ENCODE peak calls at places on chromosomes 4 and X, in six cellular contexts. One of them, this sample, is unnamed.

GRCh38 chr4:6905501-6905900 is 4.1 kb upstream of the TBC1D14 start:
- DNase-seq in NCI-H146: no peak
- DNase-seq in cardiac muscle cell: no peak
- DNase-seq in AG04450: no peak
- DNase-seq in SK-MEL-5: no peak
- DNase-seq in effector memory CD8-positive, alpha-beta T cell: no peak
- DNase-seq in this sample: no peak

GRCh38 chr4:40152642-40153041 is 44.2 kb upstream of the RHOH start:
- DNase-seq in NCI-H146: no peak
- DNase-seq in cardiac muscle cell: no peak
- DNase-seq in AG04450: no peak
- DNase-seq in SK-MEL-5: no peak
- DNase-seq in effector memory CD8-positive, alpha-beta T cell: no peak
- DNase-seq in this sample: no peak

GRCh38 chr4:148056879-148057278 is 325.0 kb downstream of the ARHGAP10 start:
- DNase-seq in NCI-H146: no peak
- DNase-seq in cardiac muscle cell: peak
- DNase-seq in AG04450: no peak
- DNase-seq in SK-MEL-5: peak
- DNase-seq in effector memory CD8-positive, alpha-beta T cell: peak
- DNase-seq in this sample: peak

GRCh38 chr4:158850371-158850770 is 81.5 kb downstream of the FNIP2 start:
- DNase-seq in NCI-H146: no peak
- DNase-seq in cardiac muscle cell: no peak
- DNase-seq in AG04450: no peak
- DNase-seq in SK-MEL-5: no peak
- DNase-seq in effector memory CD8-positive, alpha-beta T cell: no peak
- DNase-seq in this sample: no peak

GRCh38 chr4:26151615-26152014 is 169.2 kb upstream of the RBPJ start:
- DNase-seq in NCI-H146: no peak
- DNase-seq in cardiac muscle cell: peak
- DNase-seq in AG04450: no peak
- DNase-seq in SK-MEL-5: no peak
- DNase-seq in effector memory CD8-positive, alpha-beta T cell: no peak
- DNase-seq in this sample: no peak

GRCh38 chr4:74073358-74073757 is 25.6 kb downstream of the CXCL2 start:
- DNase-seq in NCI-H146: no peak
- DNase-seq in cardiac muscle cell: no peak
- DNase-seq in AG04450: no peak
- DNase-seq in SK-MEL-5: no peak
- DNase-seq in effector memory CD8-positive, alpha-beta T cell: no peak
- DNase-seq in this sample: no peak

GRCh38 chr4:54581807-54582206 is 76.0 kb upstream of the KIT start:
- DNase-seq in NCI-H146: peak
- DNase-seq in cardiac muscle cell: no peak
- DNase-seq in AG04450: no peak
- DNase-seq in SK-MEL-5: no peak
- DNase-seq in effector memory CD8-positive, alpha-beta T cell: no peak
- DNase-seq in this sample: no peak

GRCh38 chr4:40587826-40588225 is 41.8 kb downstream of the RBM47 start:
- DNase-seq in NCI-H146: no peak
- DNase-seq in cardiac muscle cell: peak
- DNase-seq in AG04450: no peak
- DNase-seq in SK-MEL-5: no peak
- DNase-seq in effector memory CD8-positive, alpha-beta T cell: no peak
- DNase-seq in this sample: no peak

GRCh38 chrX:149762696-149763614 is 10.9 kb upstream of the HSFX1 start:
- DNase-seq in NCI-H146: no peak
- DNase-seq in cardiac muscle cell: no peak
- DNase-seq in AG04450: no peak
- DNase-seq in SK-MEL-5: no peak
- DNase-seq in effector memory CD8-positive, alpha-beta T cell: no peak
- DNase-seq in this sample: no peak

GRCh38 chr4:166735553-166735952 is 498.7 kb downstream of the SPOCK3 start:
- DNase-seq in NCI-H146: no peak
- DNase-seq in cardiac muscle cell: no peak
- DNase-seq in AG04450: no peak
- DNase-seq in SK-MEL-5: no peak
- DNase-seq in effector memory CD8-positive, alpha-beta T cell: no peak
- DNase-seq in this sample: no peak

GRCh38 chr4:16729361-16729760 is 169.1 kb downstream of the LDB2 start:
- DNase-seq in NCI-H146: no peak
- DNase-seq in cardiac muscle cell: no peak
- DNase-seq in AG04450: no peak
- DNase-seq in SK-MEL-5: no peak
- DNase-seq in effector memory CD8-positive, alpha-beta T cell: no peak
- DNase-seq in this sample: no peak

GRCh38 chr4:6204098-6204497 is 3.7 kb upstream of the JAKMIP1 start:
- DNase-seq in NCI-H146: no peak
- DNase-seq in cardiac muscle cell: no peak
- DNase-seq in AG04450: no peak
- DNase-seq in SK-MEL-5: no peak
- DNase-seq in effector memory CD8-positive, alpha-beta T cell: no peak
- DNase-seq in this sample: no peak

GRCh38 chr4:37430718-37431416 is 186.3 kb downstream of the NWD2 start:
- DNase-seq in NCI-H146: no peak
- DNase-seq in cardiac muscle cell: no peak
- DNase-seq in AG04450: no peak
- DNase-seq in SK-MEL-5: no peak
- DNase-seq in effector memory CD8-positive, alpha-beta T cell: no peak
- DNase-seq in this sample: no peak

GRCh38 chrX:12844319-12844718 is 22.6 kb upstream of the TLR7 start:
- DNase-seq in NCI-H146: no peak
- DNase-seq in cardiac muscle cell: no peak
- DNase-seq in AG04450: no peak
- DNase-seq in SK-MEL-5: no peak
- DNase-seq in effector memory CD8-positive, alpha-beta T cell: no peak
- DNase-seq in this sample: no peak

GRCh38 chr4:1194028-1194900 is 21.9 kb upstream of the SPON2 start:
- DNase-seq in NCI-H146: peak
- DNase-seq in cardiac muscle cell: peak
- DNase-seq in AG04450: no peak
- DNase-seq in SK-MEL-5: no peak
- DNase-seq in effector memory CD8-positive, alpha-beta T cell: no peak
- DNase-seq in this sample: no peak

GRCh38 chr4:74996996-74997395 is 64.1 kb downstream of the PARM1 start:
- DNase-seq in NCI-H146: no peak
- DNase-seq in cardiac muscle cell: no peak
- DNase-seq in AG04450: no peak
- DNase-seq in SK-MEL-5: no peak
- DNase-seq in effector memory CD8-positive, alpha-beta T cell: no peak
- DNase-seq in this sample: no peak

GRCh38 chrX:16628954-16629595 is 20.9 kb upstream of the S100G start:
- DNase-seq in NCI-H146: no peak
- DNase-seq in cardiac muscle cell: no peak
- DNase-seq in AG04450: no peak
- DNase-seq in SK-MEL-5: no peak
- DNase-seq in effector memory CD8-positive, alpha-beta T cell: no peak
- DNase-seq in this sample: no peak

GRCh38 chr4:127533028-127533700 is 99.6 kb upstream of the INTU start:
- DNase-seq in NCI-H146: no peak
- DNase-seq in cardiac muscle cell: peak
- DNase-seq in AG04450: no peak
- DNase-seq in SK-MEL-5: no peak
- DNase-seq in effector memory CD8-positive, alpha-beta T cell: no peak
- DNase-seq in this sample: no peak

GRCh38 chr4:67198757-67199156 is 346.5 kb downstream of the CENPC start:
- DNase-seq in NCI-H146: no peak
- DNase-seq in cardiac muscle cell: peak
- DNase-seq in AG04450: no peak
- DNase-seq in SK-MEL-5: peak
- DNase-seq in effector memory CD8-positive, alpha-beta T cell: no peak
- DNase-seq in this sample: peak

GRCh38 chr4:93788712-93789111 is 39.8 kb upstream of the ATOH1 start:
- DNase-seq in NCI-H146: no peak
- DNase-seq in cardiac muscle cell: peak
- DNase-seq in AG04450: no peak
- DNase-seq in SK-MEL-5: peak
- DNase-seq in effector memory CD8-positive, alpha-beta T cell: no peak
- DNase-seq in this sample: peak

GRCh38 chr4:83115656-83116285 is 1.2 kb upstream of the PLAC8 start:
- DNase-seq in NCI-H146: no peak
- DNase-seq in cardiac muscle cell: no peak
- DNase-seq in AG04450: no peak
- DNase-seq in SK-MEL-5: no peak
- DNase-seq in effector memory CD8-positive, alpha-beta T cell: no peak
- DNase-seq in this sample: no peak

GRCh38 chr4:54614094-54614493 is 43.7 kb upstream of the KIT start:
- DNase-seq in NCI-H146: peak
- DNase-seq in cardiac muscle cell: no peak
- DNase-seq in AG04450: no peak
- DNase-seq in SK-MEL-5: no peak
- DNase-seq in effector memory CD8-positive, alpha-beta T cell: no peak
- DNase-seq in this sample: no peak

GRCh38 chrX:123964155-123964554 is 2.6 kb downstream of the STAG2 start:
- DNase-seq in NCI-H146: no peak
- DNase-seq in cardiac muscle cell: peak
- DNase-seq in AG04450: no peak
- DNase-seq in SK-MEL-5: no peak
- DNase-seq in effector memory CD8-positive, alpha-beta T cell: no peak
- DNase-seq in this sample: no peak

GRCh38 chr4:145815027-145815612 is 123.5 kb downstream of the ZNF827 start:
- DNase-seq in NCI-H146: no peak
- DNase-seq in cardiac muscle cell: no peak
- DNase-seq in AG04450: no peak
- DNase-seq in SK-MEL-5: no peak
- DNase-seq in effector memory CD8-positive, alpha-beta T cell: no peak
- DNase-seq in this sample: no peak

GRCh38 chrX:152915541-152916241 is 17.8 kb downstream of the ZNF185 start:
- DNase-seq in NCI-H146: peak
- DNase-seq in cardiac muscle cell: peak
- DNase-seq in AG04450: no peak
- DNase-seq in SK-MEL-5: peak
- DNase-seq in effector memory CD8-positive, alpha-beta T cell: no peak
- DNase-seq in this sample: peak

GRCh38 chrX:105837227-105837626 is 14.9 kb downstream of the NRK start:
- DNase-seq in NCI-H146: no peak
- DNase-seq in cardiac muscle cell: peak
- DNase-seq in AG04450: peak
- DNase-seq in SK-MEL-5: no peak
- DNase-seq in effector memory CD8-positive, alpha-beta T cell: no peak
- DNase-seq in this sample: peak

GRCh38 chrX:55151199-55151598 is 62.4 kb downstream of the PAGE2 start:
- DNase-seq in NCI-H146: no peak
- DNase-seq in cardiac muscle cell: no peak
- DNase-seq in AG04450: no peak
- DNase-seq in SK-MEL-5: no peak
- DNase-seq in effector memory CD8-positive, alpha-beta T cell: no peak
- DNase-seq in this sample: no peak

GRCh38 chr4:188455353-188455752 is 316.1 kb downstream of the TRIML1 start:
- DNase-seq in NCI-H146: no peak
- DNase-seq in cardiac muscle cell: no peak
- DNase-seq in AG04450: no peak
- DNase-seq in SK-MEL-5: no peak
- DNase-seq in effector memory CD8-positive, alpha-beta T cell: no peak
- DNase-seq in this sample: no peak

GRCh38 chr4:185945238-185945637 is 123.7 kb upstream of the TLR3 start:
- DNase-seq in NCI-H146: no peak
- DNase-seq in cardiac muscle cell: no peak
- DNase-seq in AG04450: no peak
- DNase-seq in SK-MEL-5: no peak
- DNase-seq in effector memory CD8-positive, alpha-beta T cell: no peak
- DNase-seq in this sample: no peak

GRCh38 chrX:23008431-23009099 is 8.8 kb downstream of the DDX53 start:
- DNase-seq in NCI-H146: no peak
- DNase-seq in cardiac muscle cell: peak
- DNase-seq in AG04450: no peak
- DNase-seq in SK-MEL-5: peak
- DNase-seq in effector memory CD8-positive, alpha-beta T cell: no peak
- DNase-seq in this sample: peak

GRCh38 chrX:100410083-100410590 is at the start of gene PCDH19:
- DNase-seq in NCI-H146: no peak
- DNase-seq in cardiac muscle cell: peak
- DNase-seq in AG04450: no peak
- DNase-seq in SK-MEL-5: peak
- DNase-seq in effector memory CD8-positive, alpha-beta T cell: no peak
- DNase-seq in this sample: peak

GRCh38 chrX:24561121-24561520 is 86.0 kb downstream of the PCYT1B start:
- DNase-seq in NCI-H146: peak
- DNase-seq in cardiac muscle cell: peak
- DNase-seq in AG04450: no peak
- DNase-seq in SK-MEL-5: peak
- DNase-seq in effector memory CD8-positive, alpha-beta T cell: no peak
- DNase-seq in this sample: no peak

GRCh38 chr4:32340591-32340990 is 1620.4 kb downstream of the PCDH7 start:
- DNase-seq in NCI-H146: no peak
- DNase-seq in cardiac muscle cell: no peak
- DNase-seq in AG04450: no peak
- DNase-seq in SK-MEL-5: no peak
- DNase-seq in effector memory CD8-positive, alpha-beta T cell: no peak
- DNase-seq in this sample: no peak

GRCh38 chr4:37763831-37764230 is 62.7 kb upstream of the PGM2 start:
- DNase-seq in NCI-H146: no peak
- DNase-seq in cardiac muscle cell: no peak
- DNase-seq in AG04450: no peak
- DNase-seq in SK-MEL-5: no peak
- DNase-seq in effector memory CD8-positive, alpha-beta T cell: no peak
- DNase-seq in this sample: no peak

GRCh38 chr4:78862314-78862737 is 76.9 kb downstream of the PAQR3 start:
- DNase-seq in NCI-H146: no peak
- DNase-seq in cardiac muscle cell: no peak
- DNase-seq in AG04450: no peak
- DNase-seq in SK-MEL-5: no peak
- DNase-seq in effector memory CD8-positive, alpha-beta T cell: no peak
- DNase-seq in this sample: no peak